ENCODE peak calls at places on chromosomes 4 and X, in four cellular contexts. X, H, E and D are unnamed samples.

GRCh38 chr4:147782087-147782781 is 50.3 kb downstream of the ARHGAP10 start:
- DNase-seq in X (no peak), H (no peak), E (no peak), D (no peak)

GRCh38 chr4:99875073-99875472 is 19.2 kb downstream of the LAMTOR3 start:
- DNase-seq in X (no peak), H (no peak), E (no peak), D (no peak)

GRCh38 chr4:41169256-41169655 is 45.1 kb downstream of the APBB2 start:
- DNase-seq in X (no peak), H (no peak), E (no peak), D (no peak)

GRCh38 chr4:54840992-54841768 is 183.4 kb downstream of the KIT start:
- DNase-seq in X (no peak), H (peak; percentile 30), E (no peak), D (no peak)

GRCh38 chr4:136458326-136458725 is 1074.0 kb downstream of the PCDH18 start:
- DNase-seq in X (no peak), H (no peak), E (no peak), D (no peak)

GRCh38 chr4:1171306-1172227 is 816 bp downstream of the SPON2 start:
- DNase-seq in X (peak; percentile 20), H (no peak), E (no peak), D (no peak)

GRCh38 chr4:1011022-1011694 is at the start of gene FGFRL1:
- DNase-seq in X (peak; percentile 89), H (peak; percentile 96), E (peak; percentile 96), D (peak; percentile 91)

GRCh38 chr4:1462009-1462767 is 55.9 kb upstream of the NKX1-1 start:
- DNase-seq in X (no peak), H (no peak), E (no peak), D (peak; percentile 47)

GRCh38 chrX:72045141-72045540 is 86.6 kb downstream of the RTL5 start:
- DNase-seq in X (no peak), H (no peak), E (no peak), D (peak; percentile 67)

GRCh38 chr4:112214397-112215264 is 17.0 kb upstream of the AP1AR start:
- DNase-seq in X (no peak), H (no peak), E (no peak), D (no peak)

GRCh38 chrX:2320580-2321327 is 180.0 kb downstream of the DHRSX start:
- DNase-seq in X (peak; percentile 87), H (peak; percentile 48), E (peak; percentile 67), D (no peak)

GRCh38 chr4:157792716-157793115 is 380.1 kb downstream of the GASK1B start:
- DNase-seq in X (no peak), H (no peak), E (no peak), D (no peak)

GRCh38 chr4:157013656-157014055 is 42.1 kb upstream of the PDGFC start:
- DNase-seq in X (no peak), H (no peak), E (no peak), D (no peak)

GRCh38 chr4:12507868-12508481 is 976.2 kb downstream of the RAB28 start:
- DNase-seq in X (no peak), H (no peak), E (no peak), D (no peak)

GRCh38 chr4:127759893-127760292 is 22.2 kb upstream of the HSPA4L start:
- DNase-seq in X (no peak), H (no peak), E (no peak), D (no peak)

GRCh38 chrX:130145123-130145522 is 20.5 kb downstream of the AIFM1 start:
- DNase-seq in X (no peak), H (no peak), E (no peak), D (no peak)

GRCh38 chr4:100781433-100781832 is 263.6 kb upstream of the EMCN start:
- DNase-seq in X (no peak), H (no peak), E (no peak), D (no peak)

GRCh38 chr4:62644372-62644771 is 1444.2 kb downstream of the ADGRL3 start:
- DNase-seq in X (no peak), H (no peak), E (no peak), D (no peak)

GRCh38 chrX:125604448-125604847 is 284.8 kb downstream of the TEX13C start:
- DNase-seq in X (no peak), H (no peak), E (no peak), D (no peak)

GRCh38 chr4:40957281-40957680 is 207.5 kb downstream of the NSUN7 start:
- DNase-seq in X (no peak), H (no peak), E (no peak), D (no peak)

GRCh38 chr4:174122705-174123104 is 160.8 kb downstream of the FBXO8 start:
- DNase-seq in X (no peak), H (no peak), E (no peak), D (no peak)

GRCh38 chrX:10617964-10618342 is 2.4 kb downstream of the MID1 start:
- DNase-seq in X (no peak), H (peak; percentile 26), E (no peak), D (no peak)
- H3K4me3 ChIP-seq in X (no peak overlapping the region), H (peak overlapping the region; percentile 60), E (peak overlapping the region; percentile 75), D (peak overlapping the region; percentile 75)

DNA sequence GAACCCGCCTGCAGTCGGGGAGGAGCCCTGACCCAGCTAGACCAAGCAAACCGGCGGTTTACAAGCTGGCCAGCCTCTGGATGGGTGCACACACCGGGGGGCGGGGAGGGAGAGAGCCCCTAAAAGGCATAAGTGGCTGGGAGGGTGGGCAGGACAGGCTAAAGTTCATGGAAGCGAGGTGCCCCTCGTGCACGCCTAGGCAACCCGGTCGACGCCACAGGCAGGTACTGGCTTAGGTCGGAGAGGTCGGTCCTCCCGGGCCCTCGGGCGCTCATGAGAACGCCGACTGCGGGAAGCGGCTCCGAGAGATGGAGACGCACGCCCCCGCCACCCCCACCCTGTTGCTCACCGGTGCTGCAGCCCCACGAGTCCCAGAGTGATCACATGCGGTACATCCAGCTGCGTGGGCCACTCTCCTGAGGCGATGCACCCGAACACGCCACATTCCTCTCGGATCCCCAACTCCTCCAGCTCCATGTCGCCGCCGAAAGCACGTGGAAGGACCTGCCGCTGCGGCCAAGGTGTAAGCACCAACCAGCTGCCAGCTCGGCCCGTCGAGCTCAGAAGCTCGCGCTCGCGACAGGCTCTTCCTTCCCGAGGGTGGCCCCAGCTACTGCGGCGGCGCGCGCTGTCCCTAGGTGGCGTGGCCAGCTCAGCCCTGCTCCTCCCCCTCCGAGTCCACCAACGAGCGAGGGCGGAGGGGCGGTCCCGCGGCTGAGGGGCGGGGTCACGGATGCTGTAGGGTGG is at the start of gene PPAT:
- DNase-seq in X (peak; percentile 99), H (peak; percentile 99), E (peak; percentile 98), D (peak; percentile 98)
- TF ChIP-seq CTCF in X (peak; percentile 38), H (peak; percentile 14), E (peak; percentile 60), D (no peak)

GRCh38 chr4:74395633-74396032 is 30.7 kb downstream of the EREG start:
- DNase-seq in X (no peak), H (no peak), E (no peak), D (no peak)
- H3K27ac ChIP-seq in X (no peak overlapping the region), H (peak overlapping the region; percentile 52), E (no peak overlapping the region), D (no peak overlapping the region)

GRCh38 chr4:76744253-76744921 is 153.6 kb downstream of the SOWAHB start:
- DNase-seq in X (no peak), H (no peak), E (no peak), D (no peak)
- H3K4me3 ChIP-seq in X (no peak overlapping the region), H (no peak overlapping the region), E (no peak overlapping the region), D (no peak overlapping the region)

DNA sequence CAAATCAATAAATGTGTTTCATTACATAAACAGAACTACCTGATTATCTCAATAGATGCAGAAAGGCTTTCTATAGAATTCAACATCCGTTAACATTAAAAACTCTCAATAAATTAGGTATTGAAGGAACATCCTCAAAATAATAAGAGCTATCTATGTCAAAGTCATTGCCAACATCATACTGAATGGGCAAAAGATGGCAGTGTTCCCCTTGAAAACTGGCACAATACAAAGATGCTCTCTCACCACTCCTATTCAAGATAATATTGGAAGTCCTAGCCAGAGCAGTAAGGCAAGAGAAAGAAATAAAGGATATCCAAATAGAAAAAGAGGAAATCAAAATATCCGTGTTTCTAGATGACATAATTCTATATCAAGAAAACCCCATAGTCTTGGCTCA is 466.4 kb downstream of the MAGEE1 start:
- DNase-seq in X (no peak), H (no peak), E (no peak), D (no peak)
- TF ChIP-seq CTCF in X (no peak), H (no peak), E (no peak), D (no peak)

GRCh38 chr4:36532670-36533373 is 251.4 kb downstream of the DTHD1 start:
- DNase-seq in X (no peak), H (no peak), E (no peak), D (no peak)

GRCh38 chr4:36533944-36534343 is 252.5 kb downstream of the DTHD1 start:
- DNase-seq in X (no peak), H (no peak), E (no peak), D (no peak)
- H3K27ac ChIP-seq in X (no peak overlapping the region), H (no peak overlapping the region), E (no peak overlapping the region), D (no peak overlapping the region)